ENCODE peak calls at places on chromosomes 13 and 19, in six cellular contexts. J, U, P, E, G and R are unnamed samples.

GRCh38 chr13:110629735-110630134 is 14.4 kb downstream of the NAXD start:
- DNase-seq in U (no peak), P (no peak), E (no peak), J (no peak), G (no peak), R (no peak)

GRCh38 chr13:49524740-49525501 is 29.2 kb downstream of the PHF11 start:
- DNase-seq in J (no peak), U (no peak), E (no peak), G (no peak), P (no peak), R (no peak)

GRCh38 chr13:36820222-36820621 is 1.2 kb downstream of the RFXAP start:
- DNase-seq in E (no peak), P (no peak), J (no peak), U (no peak), G (no peak), R (peak; percentile 22)

GRCh38 chr13:29578300-29579048 is 17.0 kb downstream of the SLC7A1 start:
- DNase-seq in G (no peak), E (no peak), P (no peak), J (no peak), U (no peak), R (no peak)

GRCh38 chr13:91381371-91381770 is 17.1 kb upstream of the GPC5 start:
- DNase-seq in G (no peak), E (no peak), P (no peak), U (peak; percentile 28), J (no peak), R (peak; percentile 43)

GRCh38 chr19:726993-727956 is 18.5 kb downstream of the PALM start:
- DNase-seq in U (no peak), J (no peak), G (no peak), P (no peak), E (no peak), R (no peak)

GRCh38 chr13:99000137-99000536 is 22.3 kb upstream of the DOCK9 start:
- DNase-seq in E (peak; percentile 58), G (no peak), U (no peak), J (no peak), P (no peak), R (no peak)

GRCh38 chr13:95754069-95754468 is 77.1 kb downstream of the DNAJC3 start:
- DNase-seq in U (no peak), G (no peak), P (no peak), E (peak; percentile 17), J (no peak), R (no peak)

GRCh38 chr19:49149652-49150105 is 5.5 kb downstream of the HRC start:
- DNase-seq in E (peak; percentile 96), U (peak; percentile 83), G (no peak), J (peak; percentile 94), P (peak; percentile 80), R (peak; percentile 93)

GRCh38 chr19:43532571-43532961 is 422 bp upstream of the ZNF575 start:
- DNase-seq in G (no peak), J (no peak), P (peak; percentile 48), E (no peak), U (no peak), R (no peak)

GRCh38 chr13:102035969-102036368 is 365.9 kb downstream of the FGF14 start:
- DNase-seq in P (no peak), G (no peak), J (no peak), U (no peak), E (no peak), R (no peak)

GRCh38 chr19:28640506-28640905 is 572.4 kb downstream of the UQCRFS1 start:
- DNase-seq in P (no peak), U (no peak), G (no peak), J (no peak), E (no peak), R (no peak)

GRCh38 chr13:19888799-19889198 is 25.4 kb upstream of the ZMYM5 start:
- DNase-seq in E (no peak), U (peak; percentile 38), J (no peak), G (no peak), P (no peak), R (peak; percentile 28)

GRCh38 chr19:756232-756631 is 5.3 kb downstream of the MISP start:
- DNase-seq in U (peak; percentile 49), E (peak; percentile 80), J (no peak), G (no peak), P (no peak), R (peak; percentile 59)

GRCh38 chr13:108984251-108984920 is 355.0 kb downstream of the MYO16 start:
- DNase-seq in J (no peak), P (no peak), U (no peak), E (no peak), G (no peak), R (no peak)

GRCh38 chr13:98495627-98496238 is 81.2 kb downstream of the STK24 start:
- DNase-seq in U (no peak), G (no peak), E (no peak), P (no peak), J (no peak), R (no peak)

GRCh38 chr19:798415-799075 is 1.3 kb downstream of the PTBP1 start:
- DNase-seq in P (no peak), E (no peak), U (no peak), J (no peak), G (no peak), R (no peak)

GRCh38 chr13:40187324-40187795 is 479.1 kb downstream of the FOXO1 start:
- DNase-seq in E (peak; percentile 67), P (peak; percentile 38), G (no peak), J (no peak), U (no peak), R (no peak)

GRCh38 chr19:29467824-29468401 is 57.9 kb upstream of the VSTM2B start:
- DNase-seq in P (peak; percentile 60), G (no peak), U (peak; percentile 21), J (peak; percentile 9), E (peak; percentile 71), R (no peak)

GRCh38 chr13:46173656-46174055 is 8.3 kb downstream of the LCP1 start:
- DNase-seq in G (no peak), E (no peak), P (no peak), U (no peak), J (no peak), R (no peak)

GRCh38 chr13:111139874-111140561 is 24.9 kb downstream of the ARHGEF7 start:
- DNase-seq in P (no peak), G (no peak), U (no peak), E (no peak), J (no peak), R (no peak)

GRCh38 chr13:45396548-45397095 is 21.6 kb downstream of the SLC25A30 start:
- DNase-seq in E (peak; percentile 83), J (no peak), P (no peak), U (peak; percentile 23), G (no peak), R (peak; percentile 65)

GRCh38 chr19:17220207-17220758 is 5.1 kb downstream of the USE1 start:
- DNase-seq in E (no peak), P (no peak), U (peak; percentile 71), J (no peak), G (no peak), R (peak; percentile 79)

GRCh38 chr13:106473174-106473573 is 62.3 kb downstream of the EFNB2 start:
- DNase-seq in J (no peak), E (peak; percentile 29), P (no peak), U (no peak), G (no peak), R (no peak)
- H2BK120ac ChIP-seq in J (peak overlapping the region; percentile 17), E (no peak overlapping the region), P (no peak overlapping the region), U (no peak overlapping the region), G (no peak overlapping the region), R (no peak overlapping the region)

DNA sequence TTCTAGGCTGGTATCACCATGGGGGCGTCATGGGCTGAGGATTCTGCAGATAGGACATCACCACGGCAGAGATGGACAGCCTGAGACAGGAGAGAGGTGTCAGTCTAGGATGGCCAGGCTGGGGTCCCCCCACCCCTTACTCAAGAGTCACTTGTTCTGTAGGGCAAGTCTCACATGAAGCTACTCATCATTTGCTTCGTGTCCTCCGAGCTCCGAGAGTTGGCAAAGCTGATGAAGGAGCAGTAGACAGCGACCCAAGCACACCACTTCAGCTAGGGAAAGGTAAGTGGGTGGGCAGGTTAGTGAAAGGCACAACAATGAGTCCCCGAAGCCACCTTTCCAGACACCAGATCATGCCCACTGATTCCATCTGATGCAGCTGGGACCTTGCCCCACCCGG is 1.7 kb downstream of the WDR83 start:
- DNase-seq in G (no peak), U (no peak), J (no peak), P (no peak), E (no peak), R (no peak)
- H3K18ac ChIP-seq in G (no peak overlapping the region), U (no peak overlapping the region), J (no peak overlapping the region), P (no peak overlapping the region), E (no peak overlapping the region), R (no peak overlapping the region)

GRCh38 chr19:35639863-35640262 is 1.7 kb upstream of the ETV2 start:
- DNase-seq in P (no peak), J (no peak), U (no peak), E (no peak), G (no peak), R (no peak)

GRCh38 chr19:35642312-35642711 is 767 bp downstream of the ETV2 start:
- DNase-seq in G (no peak), P (peak; percentile 39), J (no peak), E (peak; percentile 33), U (no peak), R (no peak)

GRCh38 chr19:35643255-35644205 is 2.0 kb downstream of the ETV2 start:
- DNase-seq in P (peak; percentile 94), G (no peak), E (peak; percentile 95), J (peak; percentile 87), U (peak; percentile 60), R (peak; percentile 88)

GRCh38 chr19:35642798-35643254 is 1.3 kb downstream of the ETV2 start:
- DNase-seq in J (no peak), E (no peak), P (no peak), G (no peak), U (no peak), R (no peak)

GRCh38 chr19:35641515-35642151 is at the start of gene ETV2:
- DNase-seq in J (no peak), G (no peak), U (peak; percentile 42), P (peak; percentile 89), E (peak; percentile 86), R (peak; percentile 35)
- H2BK120ac ChIP-seq in J (peak within 1 kb of the TSS; percentile 89), G (peak within 1 kb of the TSS; percentile 43), U (no peak within 1 kb of the TSS), P (no peak within 1 kb of the TSS), E (no peak within 1 kb of the TSS), R (peak within 1 kb of the TSS; percentile 86)

GRCh38 chr19:5046339-5047039 is 77.6 kb downstream of the KDM4B start:
- DNase-seq in G (no peak), U (peak; percentile 40), J (no peak), E (no peak), P (no peak), R (peak; percentile 84)

GRCh38 chr19:5049561-5049960 is 80.6 kb downstream of the KDM4B start:
- DNase-seq in U (no peak), P (no peak), J (no peak), G (no peak), E (no peak), R (no peak)

GRCh38 chr19:5047251-5047935 is 78.5 kb downstream of the KDM4B start:
- DNase-seq in P (no peak), E (no peak), U (no peak), G (no peak), J (no peak), R (no peak)

GRCh38 chr19:5048727-5049553 is 80.0 kb downstream of the KDM4B start:
- DNase-seq in J (no peak), G (no peak), P (no peak), E (peak; percentile 55), U (peak; percentile 66), R (peak; percentile 82)

GRCh38 chr19:5048091-5048726 is 79.3 kb downstream of the KDM4B start:
- DNase-seq in J (peak; percentile 78), U (peak; percentile 67), P (peak; percentile 88), G (peak; percentile 65), E (peak; percentile 90), R (peak; percentile 74)
- H3K18ac ChIP-seq in J (peak overlapping the region; percentile 97), U (no peak overlapping the region), P (no peak overlapping the region), G (no peak overlapping the region), E (no peak overlapping the region), R (no peak overlapping the region)